ENCODE peak calls at places on chromosomes 7 and 10, in nine cellular contexts. K, O, Y, M, B, C, X, E and Q are unnamed samples.

GRCh38 chr7:2209146-2209960 is 23.4 kb downstream of the MAD1L1 start:
- DNase-seq in K (peak), O (peak), Y (peak), M (peak), B (peak), C (peak), X (peak), E (peak), Q (no peak)

GRCh38 chr10:124369986-124370385 is 48.7 kb downstream of the OAT start:
- DNase-seq in K (no peak), O (no peak), Y (no peak), M (no peak), B (no peak), C (no peak), X (no peak), E (no peak), Q (no peak)

GRCh38 chr10:29131952-29132820 is 156.7 kb upstream of the LYZL1 start:
- DNase-seq in K (no peak), O (no peak), Y (no peak), M (no peak), B (no peak), C (no peak), X (no peak), E (no peak), Q (no peak)

GRCh38 chr10:110556993-110557601 is 10.4 kb upstream of the SMC3 start:
- DNase-seq in K (peak), O (peak), Y (no peak), M (peak), B (no peak), C (no peak), X (no peak), E (peak), Q (peak)

GRCh38 chr10:6070647-6071046 is 8.5 kb upstream of the IL2RA start:
- DNase-seq in K (no peak), O (no peak), Y (no peak), M (no peak), B (no peak), C (no peak), X (no peak), E (no peak), Q (no peak)

GRCh38 chr7:141333459-141333858 is 217.8 kb upstream of the AGK start:
- DNase-seq in K (peak), O (no peak), Y (no peak), M (no peak), B (no peak), C (no peak), X (no peak), E (no peak), Q (peak)

GRCh38 chr7:25095516-25096345 is 29.3 kb downstream of the CYCS start:
- DNase-seq in K (no peak), O (no peak), Y (no peak), M (no peak), B (no peak), C (no peak), X (no peak), E (no peak), Q (no peak)

GRCh38 chr7:142441074-142441403 is 183.2 kb upstream of the PRSS58 start:
- DNase-seq in K (no peak), O (peak), Y (no peak), M (peak), B (no peak), C (no peak), X (no peak), E (no peak), Q (peak)